ENCODE peak calls at places on chromosome 17, in five cellular contexts. K is CD8-positive, alpha-beta T cell; B is brain microvascular endothelial cell; C is DND-41; J is A549. E is an unnamed sample.
A peak's percentile ranks its signal among the peaks of the same experiment; 100 is the strongest.

GRCh38 chr17:74864297-74864865 is 4.7 kb upstream of the GRIN2C start:
- DNase-seq in K (no peak), B (no peak), C (no peak), J (no peak), E (no peak)

GRCh38 chr17:59754547-59754946 is 47.1 kb downstream of the VMP1 start:
- DNase-seq in K (no peak), B (peak; percentile 91), C (peak; percentile 19), J (peak; percentile 99), E (peak; percentile 96)

GRCh38 chr17:74332017-74332650 is 6.1 kb downstream of the KIF19 start:
- DNase-seq in K (peak; percentile 3), B (no peak), C (no peak), J (no peak), E (no peak)

GRCh38 chr17:79559111-79559887 is 51.6 kb downstream of the RBFOX3 start:
- DNase-seq in K (no peak), B (no peak), C (no peak), J (no peak), E (no peak)

GRCh38 chr17:47948706-47949196 is 7.4 kb downstream of the PNPO start:
- DNase-seq in K (no peak), B (no peak), C (no peak), J (peak; percentile 85), E (no peak)

GRCh38 chr17:38442548-38442947 is 14.3 kb downstream of the ARHGAP23 start:
- DNase-seq in K (no peak), B (no peak), C (no peak), J (no peak), E (no peak)

GRCh38 chr17:4167786-4168185 is 24.8 kb downstream of the CYB5D2 start:
- DNase-seq in K (peak; percentile 56), B (no peak), C (no peak), J (no peak), E (no peak)

GRCh38 chr17:76707985-76708807 is 2.6 kb downstream of the MXRA7 start:
- DNase-seq in K (no peak), B (no peak), C (no peak), J (no peak), E (no peak)

GRCh38 chr17:6498798-6499540 is 54.7 kb downstream of the PIMREG start:
- DNase-seq in K (no peak), B (no peak), C (no peak), J (no peak), E (no peak)

GRCh38 chr17:49343273-49343672 is 18.8 kb downstream of the ZNF652 start:
- DNase-seq in K (no peak), B (peak; percentile 25), C (no peak), J (no peak), E (peak; percentile 28)

GRCh38 chr17:44924107-44924544 is 8.8 kb upstream of the GFAP start:
- DNase-seq in K (no peak), B (no peak), C (no peak), J (no peak), E (no peak)

GRCh38 chr17:42827472-42827871 is 3.4 kb upstream of the BECN1 start:
- DNase-seq in K (no peak), B (no peak), C (no peak), J (no peak), E (no peak)

GRCh38 chr17:32636593-32637218 is 149.9 kb downstream of the CDK5R1 start:
- DNase-seq in K (no peak), B (no peak), C (no peak), J (no peak), E (no peak)

GRCh38 chr17:64920419-64921172 is 1.3 kb upstream of the LRRC37A3 start:
- DNase-seq in K (no peak), B (no peak), C (no peak), J (peak; percentile 24), E (no peak)

GRCh38 chr17:75105269-75106080 is 4.3 kb upstream of the ARMC7 start:
- DNase-seq in K (peak; percentile 34), B (peak; percentile 22), C (peak; percentile 35), J (peak; percentile 84), E (peak; percentile 95)

GRCh38 chr17:4427505-4427904 is 6.2 kb upstream of the SPNS3 start:
- DNase-seq in K (no peak), B (no peak), C (no peak), J (no peak), E (no peak)

GRCh38 chr17:9004961-9005285 is 16.4 kb upstream of the NTN1 start:
- DNase-seq in K (no peak), B (no peak), C (no peak), J (no peak), E (no peak)

GRCh38 chr17:68455756-68456528 is 1.4 kb downstream of the WIPI1 start:
- DNase-seq in K (no peak), B (peak; percentile 64), C (no peak), J (peak; percentile 21), E (peak; percentile 95)

GRCh38 chr17:64540118-64540776 is 33.5 kb downstream of the CEP95 start:
- DNase-seq in K (no peak), B (no peak), C (no peak), J (no peak), E (no peak)

GRCh38 chr17:9360610-9361571 is 214.7 kb downstream of the STX8 start:
- DNase-seq in K (no peak), B (peak; percentile 65), C (no peak), J (peak; percentile 83), E (peak; percentile 92)

GRCh38 chr17:32523017-32523680 is 36.4 kb downstream of the CDK5R1 start:
- DNase-seq in K (no peak), B (no peak), C (no peak), J (no peak), E (no peak)

GRCh38 chr17:6279659-6280058 is 155.3 kb downstream of the AIPL1 start:
- DNase-seq in K (no peak), B (no peak), C (no peak), J (peak; percentile 51), E (no peak)

GRCh38 chr17:21218831-21219380 is 4.9 kb upstream of the TMEM11 start:
- DNase-seq in K (no peak), B (no peak), C (no peak), J (no peak), E (no peak)

GRCh38 chr17:7716901-7717755 is at the start of gene DNAH2:
- DNase-seq in K (no peak), B (peak; percentile 85), C (no peak), J (peak; percentile 93), E (peak; percentile 84)

GRCh38 chr17:35404360-35404759 is 27.9 kb downstream of the SLFN12 start:
- DNase-seq in K (no peak), B (no peak), C (no peak), J (peak; percentile 11), E (peak; percentile 2)

GRCh38 chr17:67467500-67468481 is 90.7 kb downstream of the PITPNC1 start:
- DNase-seq in K (no peak), B (no peak), C (peak; percentile 73), J (no peak), E (no peak)

GRCh38 chr17:2302740-2303277 is 776 bp downstream of the SMG6 start:
- DNase-seq in K (peak; percentile 26), B (no peak), C (no peak), J (no peak), E (peak; percentile 40)

GRCh38 chr17:12395733-12396354 is 269.8 kb upstream of the MYOCD start:
- DNase-seq in K (no peak), B (peak; percentile 35), C (peak; percentile 23), J (peak; percentile 61), E (peak; percentile 61)

GRCh38 chr17:31494259-31495048 is 103.0 kb downstream of the RAB11FIP4 start:
- DNase-seq in K (peak; percentile 81), B (no peak), C (no peak), J (no peak), E (no peak)

DNA sequence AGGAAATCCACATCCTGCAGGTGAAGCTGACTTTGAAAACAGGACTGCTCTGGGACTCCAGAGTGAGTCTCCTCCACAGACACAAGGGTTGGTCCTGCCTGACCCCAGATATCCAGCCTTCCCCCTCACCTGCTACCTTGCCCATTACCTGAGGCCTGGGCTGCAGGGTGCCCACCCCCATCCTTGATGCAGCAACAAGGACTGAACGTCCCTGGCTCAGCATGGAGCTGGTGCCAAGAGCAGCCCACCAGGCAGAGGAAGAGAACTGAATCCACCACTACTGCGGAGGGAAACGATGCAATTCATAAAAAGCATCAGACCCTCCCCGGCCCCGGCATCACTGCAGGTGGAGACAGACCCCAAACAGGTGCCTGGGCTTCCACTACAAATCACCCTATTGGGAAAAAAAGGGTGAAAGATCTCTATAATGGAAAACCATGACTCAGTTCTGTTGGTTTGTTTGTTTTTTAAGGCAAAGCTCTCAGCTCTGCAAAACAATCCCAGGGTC is 131.0 kb upstream of the TNRC6C start:
- DNase-seq in K (no peak), B (no peak), C (no peak), J (no peak), E (no peak)
- H3K4me3 ChIP-seq in K (no peak overlapping the region), B (no peak overlapping the region), C (no peak overlapping the region), J (no peak overlapping the region), E (no peak overlapping the region)

GRCh38 chr17:71251936-71252335 is 868.9 kb upstream of the SOX9 start:
- DNase-seq in K (no peak), B (no peak), C (no peak), J (no peak), E (peak; percentile 4)
- TF ChIP-seq CTCF in K (no peak), B (no peak), C (no peak), J (no peak), E (no peak)

GRCh38 chr17:36728030-36728991 is 126.9 kb downstream of the MRM1 start:
- DNase-seq in K (no peak), B (no peak), C (peak; percentile 65), J (no peak), E (no peak)
- H3K4me3 ChIP-seq in K (peak overlapping the region; percentile 20), B (no peak overlapping the region), C (no peak overlapping the region), J (no peak overlapping the region), E (no peak overlapping the region)

GRCh38 chr17:41324180-41325075 is 8.9 kb upstream of the KRTAP17-1 start:
- DNase-seq in K (peak; percentile 29), B (no peak), C (no peak), J (peak; percentile 48), E (peak; percentile 37)
- TF ChIP-seq CTCF in K (no peak), B (peak; percentile 58), C (no peak), J (peak; percentile 53), E (peak; percentile 53)